ENCODE peak calls at places on chromosomes 5 and 9, in nine cellular contexts. H is effector memory CD4-positive, alpha-beta T cell; O is K562; K is right cardiac atrium; C is tibial artery; B is SK-N-SH; M is vagina; Y is A549; A is CD8-positive, alpha-beta T cell. V is an unnamed sample. For H3K4me1, the result is how much of the 10 kb centered on the place peaks cover.

GRCh38 chr5:95241-95980 is 3.4 kb downstream of the PLEKHG4B start:
- DNase-seq in H (no peak), O (no peak), K (no peak), C (no peak), B (no peak), M (no peak), Y (no peak), A (no peak), V (no peak)

GRCh38 chr5:76521240-76521758 is 101.9 kb downstream of the F2RL2 start:
- DNase-seq in H (no peak), O (no peak), K (no peak), C (no peak), B (no peak), M (no peak), Y (no peak), A (no peak), V (no peak)

GRCh38 chr5:81420039-81420667 is 26.2 kb upstream of the ACOT12 start:
- DNase-seq in H (no peak), O (no peak), K (no peak), C (no peak), B (no peak), M (no peak), Y (peak), A (no peak), V (no peak)

GRCh38 chr9:70113403-70114022 is 69.9 kb downstream of the MAMDC2 start:
- DNase-seq in H (no peak), O (peak), K (peak), C (peak), B (peak), M (no peak), Y (peak), A (no peak), V (no peak)

GRCh38 chr9:137642892-137643291 is 24.1 kb downstream of the EHMT1 start:
- DNase-seq in H (no peak), O (no peak), K (no peak), C (no peak), B (no peak), M (no peak), Y (no peak), A (no peak), V (no peak)

GRCh38 chr9:8366161-8366926 is 566.8 kb upstream of the DMAC1 start:
- DNase-seq in H (no peak), O (no peak), K (no peak), C (no peak), B (no peak), M (no peak), Y (peak), A (no peak), V (no peak)

GRCh38 chr5:149799119-149799623 is 69.1 kb downstream of the PPARGC1B start:
- DNase-seq in H (no peak), O (no peak), K (peak), C (peak), B (peak), M (no peak), Y (peak), A (no peak), V (no peak)

GRCh38 chr5:12655675-12656074 is 751.4 kb upstream of the CTNND2 start:
- DNase-seq in H (no peak), O (no peak), K (no peak), C (no peak), B (no peak), M (no peak), Y (no peak), A (no peak), V (no peak)

GRCh38 chr5:125412561-125413535 is 666.4 kb upstream of the ZNF608 start:
- DNase-seq in H (no peak), O (no peak), K (peak), C (peak), B (peak), M (no peak), Y (peak), A (no peak), V (no peak)

GRCh38 chr9:94908583-94909249 is 182.2 kb downstream of the AOPEP start:
- DNase-seq in H (no peak), O (no peak), K (no peak), C (no peak), B (peak), M (peak), Y (peak), A (no peak), V (no peak)

GRCh38 chr5:78508231-78508765 is 140.3 kb downstream of the LHFPL2 start:
- DNase-seq in H (no peak), O (no peak), K (no peak), C (no peak), B (no peak), M (no peak), Y (no peak), A (no peak), V (no peak)
- H3K4me1 ChIP-seq in H (under half), O (under half), K (under half), C (half or more), B (under half), M (half or more), Y (under half), A (under half), V (under half)

GRCh38 chr9:87570000-87570834 is 72.5 kb downstream of the DAPK1 start:
- DNase-seq in H (no peak), O (no peak), K (no peak), C (no peak), B (no peak), M (no peak), Y (peak), A (no peak), V (no peak)

GRCh38 chr9:87567047-87567446 is 69.4 kb downstream of the DAPK1 start:
- DNase-seq in H (no peak), O (no peak), K (no peak), C (no peak), B (peak), M (no peak), Y (no peak), A (no peak), V (no peak)

GRCh38 chr9:87569008-87569908 is 71.6 kb downstream of the DAPK1 start:
- DNase-seq in H (no peak), O (no peak), K (peak), C (no peak), B (peak), M (no peak), Y (no peak), A (no peak), V (no peak)

GRCh38 chr9:87567988-87568800 is 70.5 kb downstream of the DAPK1 start:
- DNase-seq in H (no peak), O (no peak), K (no peak), C (no peak), B (no peak), M (no peak), Y (no peak), A (no peak), V (no peak)

GRCh38 chr9:87567566-87567965 is 69.9 kb downstream of the DAPK1 start:
- DNase-seq in H (no peak), O (no peak), K (no peak), C (peak), B (no peak), M (no peak), Y (no peak), A (no peak), V (no peak)
- H3K4me1 ChIP-seq in H (under half), O (under half), K (under half), C (half or more), B (under half), M (under half), Y (under half), A (under half), V (under half)

GRCh38 chr5:6520201-6520600 is 71.5 kb downstream of the UBE2QL1 start:
- DNase-seq in H (no peak), O (no peak), K (no peak), C (no peak), B (no peak), M (no peak), Y (no peak), A (no peak), V (no peak)

GRCh38 chr5:6522337-6522736 is 73.7 kb downstream of the UBE2QL1 start:
- DNase-seq in H (no peak), O (no peak), K (no peak), C (no peak), B (no peak), M (no peak), Y (no peak), A (no peak), V (no peak)

GRCh38 chr5:6518298-6519057 is 69.8 kb downstream of the UBE2QL1 start:
- DNase-seq in H (no peak), O (no peak), K (no peak), C (no peak), B (no peak), M (no peak), Y (no peak), A (no peak), V (no peak)

GRCh38 chr5:6516823-6517222 is 68.2 kb downstream of the UBE2QL1 start:
- DNase-seq in H (no peak), O (no peak), K (no peak), C (no peak), B (no peak), M (no peak), Y (no peak), A (no peak), V (no peak)

GRCh38 chr5:6517494-6517893 is 68.8 kb downstream of the UBE2QL1 start:
- DNase-seq in H (no peak), O (no peak), K (no peak), C (no peak), B (no peak), M (no peak), Y (no peak), A (no peak), V (no peak)
- H3K4me1 ChIP-seq in H (under half), O (under half), K (under half), C (under half), B (under half), M (under half), Y (under half), A (under half), V (under half)

GRCh38 chr9:109463924-109464625 is 34.0 kb downstream of the PTPN3 start:
- DNase-seq in H (no peak), O (no peak), K (no peak), C (no peak), B (no peak), M (no peak), Y (no peak), A (no peak), V (no peak)

GRCh38 chr9:109458453-109459211 is 39.5 kb downstream of the PTPN3 start:
- DNase-seq in H (no peak), O (no peak), K (no peak), C (no peak), B (no peak), M (no peak), Y (no peak), A (no peak), V (no peak)

GRCh38 chr9:109456811-109457210 is 41.3 kb downstream of the PTPN3 start:
- DNase-seq in H (no peak), O (no peak), K (no peak), C (no peak), B (no peak), M (no peak), Y (no peak), A (no peak), V (no peak)

GRCh38 chr9:109459423-109459822 is 38.7 kb downstream of the PTPN3 start:
- DNase-seq in H (no peak), O (no peak), K (no peak), C (no peak), B (no peak), M (no peak), Y (no peak), A (no peak), V (no peak)

GRCh38 chr9:109460576-109460975 is 37.5 kb downstream of the PTPN3 start:
- DNase-seq in H (no peak), O (no peak), K (no peak), C (no peak), B (no peak), M (no peak), Y (no peak), A (no peak), V (no peak)
- H3K4me1 ChIP-seq in H (under half), O (under half), K (under half), C (under half), B (under half), M (under half), Y (under half), A (under half), V (under half)

GRCh38 chr5:14171621-14172020 is 28.5 kb downstream of the TRIO start:
- DNase-seq in H (no peak), O (no peak), K (no peak), C (no peak), B (no peak), M (no peak), Y (no peak), A (no peak), V (no peak)
- H3K4me1 ChIP-seq in H (under half), O (under half), K (under half), C (half or more), B (under half), M (under half), Y (half or more), A (under half), V (under half)